ENCODE peak calls at places on chromosome 17, in four cellular contexts. W is stomach, K is tibial nerve, Q is heart right ventricle. V is an unnamed sample.

GRCh38 chr17:47172698-47173565 is 16.2 kb downstream of the CDC27 start:
- DNase-seq in W (no peak), K (no peak), Q (no peak), V (no peak)

GRCh38 chr17:21397341-21398050 is 21.3 kb downstream of the KCNJ12 start:
- DNase-seq in W (no peak), K (no peak), Q (no peak), V (no peak)

GRCh38 chr17:75778861-75779249 is 5.8 kb upstream of the UNK start:
- DNase-seq in W (peak; percentile 62), K (no peak), Q (peak; percentile 52), V (no peak)

GRCh38 chr17:56624947-56625346 is 31.4 kb downstream of the NOG start:
- DNase-seq in W (no peak), K (no peak), Q (no peak), V (no peak)

GRCh38 chr17:2172447-2172938 is 117.6 kb downstream of the HIC1 start:
- DNase-seq in W (no peak), K (no peak), Q (peak; percentile 44), V (peak; percentile 71)

GRCh38 chr17:21081967-21082366 is 39.2 kb upstream of the USP22 start:
- DNase-seq in W (no peak), K (no peak), Q (no peak), V (no peak)

GRCh38 chr17:65594585-65594940 is 33.1 kb upstream of the AXIN2 start:
- DNase-seq in W (no peak), K (no peak), Q (no peak), V (no peak)

GRCh38 chr17:74404218-74404617 is 27.7 kb upstream of the GPRC5C start:
- DNase-seq in W (no peak), K (no peak), Q (no peak), V (no peak)

GRCh38 chr17:56977673-56978395 is at the start of gene SCPEP1:
- DNase-seq in W (peak; percentile 87), K (peak; percentile 76), Q (peak; percentile 86), V (peak; percentile 80)

GRCh38 chr17:65020284-65020683 is 36.3 kb downstream of the GNA13 start:
- DNase-seq in W (no peak), K (no peak), Q (no peak), V (peak; percentile 45)

GRCh38 chr17:64739316-64740058 is 77.4 kb upstream of the SMURF2 start:
- DNase-seq in W (no peak), K (no peak), Q (no peak), V (peak; percentile 67)

GRCh38 chr17:81397314-81398169 is 2.3 kb downstream of the BAHCC1 start:
- DNase-seq in W (peak; percentile 74), K (no peak), Q (no peak), V (peak; percentile 90)

GRCh38 chr17:81399481-81400153 is 4.4 kb downstream of the BAHCC1 start:
- DNase-seq in W (no peak), K (no peak), Q (no peak), V (peak; percentile 76)

GRCh38 chr17:81400154-81400938 is 5.1 kb downstream of the BAHCC1 start:
- DNase-seq in W (peak; percentile 56), K (no peak), Q (peak; percentile 62), V (peak; percentile 83)

GRCh38 chr17:81398170-81398854 is 3.1 kb downstream of the BAHCC1 start:
- DNase-seq in W (no peak), K (no peak), Q (no peak), V (peak; percentile 90)

GRCh38 chr17:81398855-81399451 is 3.7 kb downstream of the BAHCC1 start:
- DNase-seq in W (no peak), K (no peak), Q (no peak), V (no peak)
- H3K4me1 ChIP-seq in W (peaks cover 43% of the 10 kb centered on the region), K (peaks cover 44% of the 10 kb centered on the region), Q (peaks cover 52% of the 10 kb centered on the region), V (peaks cover 55% of the 10 kb centered on the region)

GRCh38 chr17:79047923-79048825 is 24.2 kb downstream of the C1QTNF1 start:
- DNase-seq in W (peak; percentile 39), K (no peak), Q (peak; percentile 57), V (no peak)

GRCh38 chr17:79049821-79050220 is 24.8 kb upstream of the ENGASE start:
- DNase-seq in W (no peak), K (no peak), Q (no peak), V (no peak)

GRCh38 chr17:79047291-79047920 is 23.4 kb downstream of the C1QTNF1 start:
- DNase-seq in W (no peak), K (no peak), Q (no peak), V (no peak)

GRCh38 chr17:79050591-79050990 is 24.0 kb upstream of the ENGASE start:
- DNase-seq in W (no peak), K (no peak), Q (no peak), V (no peak)

DNA sequence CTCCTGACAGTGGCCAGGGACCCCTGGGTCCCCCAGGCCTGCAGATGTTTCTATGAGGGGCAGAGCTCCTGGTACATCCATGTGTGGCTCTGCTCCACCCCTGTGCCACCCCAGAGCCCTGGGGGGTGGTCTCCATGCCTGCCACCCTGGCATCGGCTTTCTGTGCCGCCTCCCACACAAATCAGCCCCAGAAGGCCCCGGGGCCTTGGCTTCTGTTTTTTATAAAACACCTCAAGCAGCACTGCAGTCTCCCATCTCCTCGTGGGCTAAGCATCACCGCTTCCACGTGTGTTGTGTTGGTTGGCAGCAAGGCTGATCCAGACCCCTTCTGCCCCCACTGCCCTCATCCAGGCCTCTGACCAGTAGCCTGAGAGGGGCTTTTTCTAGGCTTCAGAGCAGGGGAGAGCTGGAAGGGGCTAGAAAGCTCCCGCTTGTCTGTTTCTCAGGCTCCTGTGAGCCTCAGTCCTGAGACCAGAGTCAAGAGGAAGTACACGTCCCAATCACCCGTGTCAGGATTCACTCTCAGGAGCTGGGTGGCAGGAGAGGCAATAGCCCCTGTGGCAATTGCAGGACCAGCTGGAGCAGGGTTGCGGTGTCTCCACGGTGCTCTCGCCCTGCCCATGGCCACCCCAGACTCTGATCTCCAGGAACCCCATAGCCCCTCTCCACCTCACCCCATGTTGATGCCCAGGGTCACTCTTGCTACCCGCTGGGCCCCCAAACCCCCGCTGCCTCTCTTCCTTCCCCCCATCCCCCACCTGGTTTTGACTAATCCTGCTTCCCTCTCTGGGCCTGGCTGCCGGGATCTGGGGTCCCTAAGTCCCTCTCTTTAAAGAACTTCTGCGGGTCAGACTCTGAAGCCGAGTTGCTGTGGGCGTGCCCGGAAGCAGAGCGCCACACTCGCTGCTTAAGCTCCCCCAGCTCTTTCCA is 25.1 kb downstream of the C1QTNF1 start:
- DNase-seq in W (no peak), K (no peak), Q (no peak), V (no peak)
- H3K4me1 ChIP-seq in W (no peaks in the 10 kb centered on the region), K (peaks cover 6% of the 10 kb centered on the region), Q (peaks cover 18% of the 10 kb centered on the region), V (no peaks in the 10 kb centered on the region)

DNA sequence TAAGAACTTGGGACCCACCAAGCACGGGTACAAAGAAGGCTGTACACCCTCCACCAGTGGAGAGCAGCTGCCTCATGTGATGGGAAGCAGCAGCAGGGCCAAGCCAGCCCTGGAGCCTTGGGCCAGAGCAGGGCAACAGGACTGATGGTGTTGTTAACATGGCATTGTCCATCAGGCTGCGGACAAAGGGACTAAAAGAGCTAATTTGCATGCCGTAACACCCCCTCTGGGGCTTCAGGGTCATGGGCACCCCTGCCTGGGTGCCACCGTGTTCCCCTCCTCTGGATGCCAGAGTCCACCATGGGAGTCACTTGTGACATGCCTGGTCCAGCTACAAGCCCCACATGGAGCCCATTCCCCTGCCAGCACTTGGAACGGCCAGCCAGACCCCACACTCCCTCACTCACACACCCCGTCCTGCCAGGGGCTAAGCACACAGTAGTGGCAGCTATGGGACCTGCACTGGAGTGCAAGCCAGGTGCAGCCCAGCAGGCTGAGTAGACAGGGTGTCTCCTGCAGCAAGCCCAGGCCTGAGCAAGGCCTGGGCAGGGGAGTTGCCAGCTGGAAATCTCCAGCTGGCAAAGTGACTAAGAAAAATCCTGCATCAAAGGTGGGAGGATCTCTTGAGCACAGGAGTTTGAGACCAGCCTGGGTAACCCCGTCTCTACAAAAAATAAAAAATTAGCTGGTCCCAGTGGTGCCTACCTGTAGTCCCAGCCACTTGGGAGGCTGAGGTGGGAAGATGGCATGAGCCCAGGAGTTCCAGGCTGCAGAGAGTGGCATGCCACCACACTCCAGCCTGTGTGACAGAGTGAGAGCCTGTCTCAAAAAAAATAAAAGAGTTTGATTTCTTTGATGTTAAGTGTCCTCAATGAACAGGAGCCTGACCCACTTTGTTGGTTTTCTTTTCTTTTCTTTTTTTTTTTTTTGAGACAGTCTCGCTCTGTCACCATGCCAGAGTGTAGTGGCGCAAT is 33.7 kb downstream of the NOL11 start:
- DNase-seq in W (no peak), K (no peak), Q (no peak), V (no peak)
- H3K4me1 ChIP-seq in W (no peaks in the 10 kb centered on the region), K (no peaks in the 10 kb centered on the region), Q (no peaks in the 10 kb centered on the region), V (no peaks in the 10 kb centered on the region)

DNA sequence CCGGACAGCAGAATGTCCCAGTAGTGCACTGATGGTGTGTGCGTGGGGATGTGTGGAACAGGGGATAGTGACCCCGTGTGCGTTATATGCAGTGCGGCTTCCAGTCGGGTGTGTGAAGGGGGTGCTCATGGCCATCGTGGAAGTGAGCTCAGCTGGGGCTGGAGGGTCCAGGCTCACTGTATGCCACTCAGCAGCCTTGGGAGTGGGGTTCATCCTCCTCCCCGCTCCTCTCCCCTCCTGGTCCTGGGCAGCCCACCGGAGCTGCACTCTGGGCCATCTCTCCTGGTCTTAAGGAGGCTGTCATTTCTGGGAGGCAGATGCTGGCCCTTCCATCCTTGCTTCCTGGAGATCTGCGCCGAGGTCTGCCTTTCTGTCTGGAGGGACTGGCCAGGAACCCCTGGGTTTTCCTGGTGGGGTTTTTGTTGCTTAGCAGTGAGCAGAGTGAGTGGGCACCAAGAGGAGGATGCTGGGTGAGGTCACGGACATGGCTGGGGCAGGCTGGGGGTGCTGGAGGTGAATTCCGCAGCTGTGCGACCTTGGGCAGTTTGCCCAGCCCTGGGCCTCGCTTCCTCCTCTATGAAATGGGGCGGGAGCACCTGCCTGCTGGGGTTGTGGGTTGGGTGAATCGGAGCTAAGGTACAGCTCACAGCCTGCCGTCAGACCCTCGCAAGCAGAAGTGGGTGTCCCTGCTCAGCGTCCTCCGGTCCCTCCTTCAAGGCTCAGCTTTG is 164.1 kb downstream of the SEC14L1 start:
- DNase-seq in W (peak; percentile 51), K (no peak), Q (no peak), V (no peak)
- H3K4me1 ChIP-seq in W (peaks cover 10% of the 10 kb centered on the region), K (peaks cover 12% of the 10 kb centered on the region), Q (no peaks in the 10 kb centered on the region), V (peaks cover 42% of the 10 kb centered on the region)

GRCh38 chr17:17698371-17698770 is 17.1 kb downstream of the RAI1 start:
- DNase-seq in W (no peak), K (no peak), Q (no peak), V (no peak)

GRCh38 chr17:17696871-17697633 is 15.8 kb downstream of the RAI1 start:
- DNase-seq in W (peak; percentile 54), K (no peak), Q (peak; percentile 56), V (no peak)

GRCh38 chr17:17694229-17695081 is 13.2 kb downstream of the RAI1 start:
- DNase-seq in W (peak; percentile 70), K (peak; percentile 52), Q (peak; percentile 78), V (peak; percentile 73)

GRCh38 chr17:17693955-17694228 is 12.6 kb downstream of the RAI1 start:
- DNase-seq in W (no peak), K (no peak), Q (no peak), V (no peak)

GRCh38 chr17:17696075-17696474 is 14.8 kb downstream of the RAI1 start:
- DNase-seq in W (no peak), K (no peak), Q (no peak), V (no peak)
- H3K4me1 ChIP-seq in W (peaks cover 91% of the 10 kb centered on the region), K (peaks cover 78% of the 10 kb centered on the region), Q (peaks cover 79% of the 10 kb centered on the region), V (peaks cover 68% of the 10 kb centered on the region)

DNA sequence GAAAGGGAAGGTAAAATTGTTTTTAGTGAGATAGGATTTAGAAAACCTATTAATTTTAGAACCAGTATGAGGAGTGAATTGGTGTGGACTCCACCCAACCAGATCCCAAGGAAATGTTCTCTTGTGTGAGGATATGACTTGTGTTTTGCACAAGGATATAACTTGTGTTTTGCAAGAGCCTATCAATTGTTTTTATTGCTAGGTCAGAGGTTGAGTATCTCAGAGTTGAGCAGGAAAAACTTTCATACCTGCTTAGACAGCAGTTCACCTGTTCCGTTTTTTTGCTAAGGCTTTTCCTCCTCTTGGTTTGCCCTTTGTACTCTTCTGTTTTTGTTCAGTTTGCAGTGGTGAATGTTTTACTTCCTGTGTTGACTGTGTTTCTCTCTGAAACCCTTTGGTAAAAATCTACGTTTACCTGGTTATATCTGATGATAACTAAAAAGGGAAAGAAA is 5.1 kb downstream of the NBR1 start:
- DNase-seq in W (no peak), K (no peak), Q (no peak), V (no peak)
- H3K4me1 ChIP-seq in W (peaks cover 38% of the 10 kb centered on the region), K (peaks cover 39% of the 10 kb centered on the region), Q (peaks cover 52% of the 10 kb centered on the region), V (peaks cover 29% of the 10 kb centered on the region)

V was measured in SJSA1.